ENCODE peak calls at places on chromosomes 11 and 22, in five cellular contexts. B is CD8-positive, alpha-beta T cell; Q is brain microvascular endothelial cell; X is prostate gland; U is thoracic aorta. G is an unnamed sample.
A peak's percentile ranks its signal among the peaks of the same experiment; 100 is the strongest.

GRCh38 chr22:46119729-46120419 is 30.5 kb upstream of the PPARA start:
- DNase-seq in B (no peak), Q (peak; percentile 54), X (no peak), U (no peak), G (no peak)

GRCh38 chr11:70742553-70743291 is 344.4 kb downstream of the CTTN start:
- DNase-seq in B (no peak), Q (no peak), X (no peak), U (no peak), G (peak; percentile 60)

GRCh38 chr22:23256138-23256932 is 76.0 kb downstream of the BCR start:
- DNase-seq in B (no peak), Q (no peak), X (no peak), U (no peak), G (no peak)

GRCh38 chr11:28618426-28618825 is 510.2 kb downstream of the METTL15 start:
- DNase-seq in B (no peak), Q (peak; percentile 18), X (no peak), U (no peak), G (no peak)

GRCh38 chr22:23065495-23066122 is 4.7 kb upstream of the GNAZ start:
- DNase-seq in B (no peak), Q (no peak), X (no peak), U (no peak), G (peak; percentile 21)

GRCh38 chr11:48019230-48019584 is 38.8 kb downstream of the PTPRJ start:
- DNase-seq in B (no peak), Q (no peak), X (no peak), U (no peak), G (no peak)

GRCh38 chr11:129066229-129066628 is 123.6 kb upstream of the TP53AIP1 start:
- DNase-seq in B (no peak), Q (no peak), X (no peak), U (no peak), G (no peak)

GRCh38 chr11:35389112-35389511 is 30.2 kb downstream of the SLC1A2 start:
- DNase-seq in B (no peak), Q (no peak), X (no peak), U (no peak), G (no peak)

GRCh38 chr22:40243891-40244290 is 66.2 kb downstream of the TNRC6B start:
- DNase-seq in B (no peak), Q (no peak), X (no peak), U (no peak), G (no peak)

GRCh38 chr11:19873730-19874129 is 161.1 kb downstream of the NAV2 start:
- DNase-seq in B (no peak), Q (no peak), X (no peak), U (no peak), G (no peak)

GRCh38 chr22:23775779-23776375 is 3.2 kb downstream of the MMP11 start:
- DNase-seq in B (no peak), Q (no peak), X (no peak), U (no peak), G (no peak)

DNA sequence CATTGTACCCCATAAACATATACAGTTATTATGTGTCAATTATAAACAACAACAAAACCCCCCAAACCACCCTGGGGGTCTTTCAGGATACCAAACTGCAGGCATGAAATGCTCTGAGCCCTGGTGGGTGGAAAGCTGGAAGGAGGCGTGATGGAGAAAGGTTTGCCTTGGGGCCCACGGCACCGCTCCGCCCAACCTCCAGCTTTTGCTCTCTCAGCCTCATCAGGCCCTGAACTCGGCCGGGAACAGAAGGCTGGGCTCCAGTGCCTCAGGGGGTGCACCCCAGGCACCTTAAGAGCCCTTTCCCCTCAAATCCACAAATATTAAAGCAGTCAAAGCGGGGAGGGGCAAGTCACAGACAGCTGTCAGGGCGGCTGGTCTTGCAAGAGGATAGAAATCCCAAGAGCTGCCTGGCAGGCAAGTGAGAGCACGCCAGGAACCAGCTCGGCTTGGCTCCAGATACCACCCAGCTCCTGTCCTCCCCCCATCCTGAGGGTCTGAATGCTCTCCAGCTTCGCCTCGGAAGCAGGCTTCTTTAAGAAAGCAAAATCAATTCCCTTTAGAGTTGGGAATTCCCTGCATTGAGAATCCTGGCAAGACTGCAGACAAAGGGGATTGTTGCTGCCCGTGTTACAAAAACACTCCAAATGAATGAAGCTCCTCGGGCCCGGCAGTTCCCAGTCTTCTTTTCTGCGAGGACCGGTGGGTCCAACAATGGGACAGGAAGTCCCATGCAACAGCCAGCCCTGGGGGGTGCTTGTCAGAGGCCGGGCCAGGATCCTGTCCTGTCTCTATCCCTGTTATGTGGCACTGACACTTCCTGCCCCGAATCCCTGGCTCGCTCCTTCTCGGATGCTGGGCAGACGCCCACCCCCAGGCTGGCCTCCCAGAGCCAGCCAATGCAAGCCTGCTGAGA is 80.8 kb downstream of the NAT10 start:
- DNase-seq in B (no peak), Q (no peak), X (no peak), U (no peak), G (no peak)
- H3K4me3 ChIP-seq in B (no peak overlapping the region), Q (no peak overlapping the region), X (no peak overlapping the region), U (no peak overlapping the region), G (no peak overlapping the region)

GRCh38 chr11:64858467-64859401 is 14.3 kb upstream of the CDC42BPG start:
- DNase-seq in B (no peak), Q (no peak), X (no peak), U (no peak), G (no peak)
- TF ChIP-seq CTCF in B (no peak), Q (no peak), X (no peak), U (no peak), G (no peak)

DNA sequence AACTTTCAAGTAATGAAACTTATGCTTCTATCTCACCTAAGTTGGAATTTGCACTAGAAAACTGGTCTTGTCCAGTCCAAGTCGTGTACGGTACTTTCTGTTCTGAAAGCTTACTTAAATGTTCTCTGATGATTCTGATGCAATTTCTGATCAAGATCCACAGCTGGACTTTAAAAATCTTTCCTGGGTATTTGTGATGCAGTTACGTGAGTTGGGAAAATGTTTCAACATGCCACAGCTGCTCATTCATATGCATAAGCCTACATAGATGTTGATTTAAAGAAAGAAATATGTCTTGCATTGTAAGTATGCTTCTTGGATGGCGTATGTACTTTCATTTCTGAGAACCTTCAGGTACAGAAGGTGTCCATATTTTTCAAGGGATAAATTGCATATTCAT is 493.7 kb upstream of the CCDC90B start:
- DNase-seq in B (no peak), Q (no peak), X (no peak), U (no peak), G (no peak)
- H3K36me3 ChIP-seq in B (no peaks in the 10 kb centered on the region), Q (no peaks in the 10 kb centered on the region), X (no peaks in the 10 kb centered on the region), U (no peaks in the 10 kb centered on the region), G (no peaks in the 10 kb centered on the region)

GRCh38 chr11:67631427-67631826 is 1.7 kb upstream of the NUDT8 start:
- DNase-seq in B (no peak), Q (no peak), X (no peak), U (no peak), G (peak; percentile 81)
- H3K4me3 ChIP-seq in B (no peak overlapping the region), Q (no peak overlapping the region), X (no peak overlapping the region), U (no peak overlapping the region), G (no peak overlapping the region)

DNA sequence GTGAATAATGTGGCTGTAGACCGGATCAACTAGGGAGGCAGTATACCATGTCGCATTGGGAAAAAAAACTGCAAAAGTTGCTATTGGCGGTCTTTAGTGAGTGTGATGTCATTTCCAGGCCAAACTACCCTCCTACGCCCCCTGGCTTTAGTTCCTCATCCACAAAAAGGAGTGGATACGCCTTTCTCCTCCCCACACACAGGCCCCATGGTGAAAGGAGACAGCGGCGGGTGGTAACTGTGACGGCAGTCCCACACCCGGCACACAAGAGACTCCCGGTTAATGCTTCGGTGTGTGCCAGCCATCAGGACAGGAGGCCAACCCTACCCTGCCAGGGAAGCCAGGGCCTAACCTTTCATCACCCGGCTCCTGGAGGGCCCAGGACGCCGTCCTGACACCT is 11.0 kb downstream of the TP53I11 start:
- DNase-seq in B (no peak), Q (no peak), X (no peak), U (no peak), G (no peak)
- TF ChIP-seq CTCF in B (no peak), Q (peak; percentile 52), X (no peak), U (no peak), G (no peak)

GRCh38 chr11:85406316-85406715 is 220.8 kb downstream of the DLG2 start:
- DNase-seq in B (no peak), Q (no peak), X (no peak), U (no peak), G (no peak)

GRCh38 chr11:85406841-85407240 is 220.3 kb downstream of the DLG2 start:
- DNase-seq in B (no peak), Q (no peak), X (no peak), U (no peak), G (no peak)

DNA sequence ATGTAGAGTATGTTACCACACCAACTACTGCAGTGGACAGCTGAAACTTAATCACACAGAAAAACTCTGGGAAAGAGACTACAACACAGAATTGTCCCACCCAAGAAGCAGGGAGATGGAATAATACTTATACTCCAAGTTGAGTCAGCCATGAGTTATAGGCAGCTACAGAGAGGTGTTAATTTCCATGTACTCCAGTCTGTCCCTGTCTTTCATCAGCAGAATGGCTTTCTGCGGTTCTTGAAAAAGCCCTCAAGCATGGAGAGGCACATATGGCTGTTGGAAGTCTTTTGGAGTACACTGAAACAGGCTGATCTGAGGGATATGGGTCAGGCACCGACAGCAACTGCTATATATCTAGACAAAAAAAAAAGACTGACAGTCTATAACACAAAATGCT is 219.5 kb downstream of the DLG2 start:
- DNase-seq in B (no peak), Q (no peak), X (no peak), U (no peak), G (no peak)
- H3K36me3 ChIP-seq in B (no peaks in the 10 kb centered on the region), Q (no peaks in the 10 kb centered on the region), X (no peaks in the 10 kb centered on the region), U (no peaks in the 10 kb centered on the region), G (no peaks in the 10 kb centered on the region)

DNA sequence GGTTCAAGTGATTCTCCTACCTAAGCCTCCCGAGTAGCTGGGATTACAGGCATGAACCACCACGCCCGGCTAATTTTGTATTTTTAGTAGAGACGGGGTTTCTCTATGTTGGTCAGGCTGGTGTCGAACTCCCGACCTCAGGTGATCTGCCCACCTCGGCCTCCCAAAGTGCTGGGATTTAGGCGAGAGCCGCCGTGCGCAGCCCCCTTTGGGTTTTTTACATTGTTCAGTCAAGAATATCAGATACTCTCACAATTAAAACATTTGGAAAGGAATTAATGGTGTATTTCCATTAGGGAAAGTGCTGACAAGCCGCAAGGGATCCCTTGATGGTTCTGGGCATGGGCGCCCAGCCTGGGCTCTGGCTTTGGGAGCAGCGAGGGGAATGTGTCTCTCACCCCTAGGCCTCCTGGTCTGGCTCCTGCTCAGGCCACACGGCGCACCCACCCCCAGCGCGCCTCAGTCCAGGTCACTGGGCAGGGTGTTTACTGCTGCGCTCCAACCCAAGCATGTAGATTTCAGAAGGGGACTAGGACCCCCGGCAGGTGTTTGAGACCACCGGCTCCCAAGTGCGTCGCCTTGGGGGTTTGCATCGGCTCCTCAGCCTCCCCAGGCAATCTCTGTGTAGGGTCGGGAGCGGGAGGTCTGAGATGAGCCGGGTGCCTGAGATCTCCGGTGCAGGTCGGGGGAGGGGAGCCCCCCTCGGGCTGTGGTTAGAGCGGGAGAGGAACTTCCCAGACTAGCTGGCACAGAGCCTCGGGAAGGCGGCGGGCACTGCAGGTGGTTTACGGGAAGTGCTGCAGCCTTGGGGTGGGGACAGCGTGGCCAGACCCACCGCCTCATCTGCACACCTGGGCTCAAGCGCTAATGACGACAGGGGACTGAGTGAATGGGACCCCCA is 820 bp upstream of the IRF7 start:
- DNase-seq in B (no peak), Q (no peak), X (no peak), U (no peak), G (no peak)
- H3K4me3 ChIP-seq in B (peak overlapping the region; percentile 92), Q (peak overlapping the region; percentile 71), X (no peak overlapping the region), U (peak overlapping the region; percentile 98), G (no peak overlapping the region)

GRCh38 chr11:118522571-118523072 is 4.7 kb upstream of the TTC36 start:
- DNase-seq in B (no peak), Q (peak; percentile 14), X (no peak), U (no peak), G (no peak)
- TF ChIP-seq CTCF in B (no peak), Q (peak; percentile 73), X (peak; percentile 13), U (peak; percentile 6), G (no peak)